ENCODE peak calls at places on chromosome 4, in nine cellular contexts. One of them, this sample, is unnamed.

GRCh38 chr4:104491826-104492771 is 2.6 kb downstream of the CXXC4 start:
- DNase-seq in astrocyte: peak; percentile 29
- DNase-seq in astrocyte of the spinal cord: peak; percentile 43
- DNase-seq in heart right ventricle: no peak
- DNase-seq in AG09309: no peak
- DNase-seq in lower lobe of right lung: no peak
- DNase-seq in MM.1S: peak; percentile 82
- DNase-seq in fibroblast of lung: peak; percentile 41
- DNase-seq in cardiac muscle cell: peak; percentile 13
- DNase-seq in this sample: no peak

GRCh38 chr4:145557720-145558119 is 61.5 kb upstream of the MMAA start:
- DNase-seq in astrocyte: peak; percentile 40
- DNase-seq in astrocyte of the spinal cord: peak; percentile 73
- DNase-seq in heart right ventricle: peak; percentile 18
- DNase-seq in AG09309: peak; percentile 21
- DNase-seq in lower lobe of right lung: no peak
- DNase-seq in MM.1S: peak; percentile 77
- DNase-seq in fibroblast of lung: peak; percentile 60
- DNase-seq in cardiac muscle cell: peak; percentile 83
- DNase-seq in this sample: no peak

GRCh38 chr4:183729430-183730328 is 70.6 kb downstream of the TRAPPC11 start:
- DNase-seq in astrocyte: peak; percentile 42
- DNase-seq in astrocyte of the spinal cord: no peak
- DNase-seq in heart right ventricle: no peak
- DNase-seq in AG09309: peak; percentile 14
- DNase-seq in lower lobe of right lung: no peak
- DNase-seq in MM.1S: no peak
- DNase-seq in fibroblast of lung: peak; percentile 46
- DNase-seq in cardiac muscle cell: peak; percentile 30
- DNase-seq in this sample: no peak

GRCh38 chr4:153116801-153117200 is 87.4 kb upstream of the TRIM2 start:
- DNase-seq in astrocyte: no peak
- DNase-seq in astrocyte of the spinal cord: no peak
- DNase-seq in heart right ventricle: no peak
- DNase-seq in AG09309: no peak
- DNase-seq in lower lobe of right lung: no peak
- DNase-seq in MM.1S: no peak
- DNase-seq in fibroblast of lung: no peak
- DNase-seq in cardiac muscle cell: no peak
- DNase-seq in this sample: no peak

GRCh38 chr4:109499513-109499912 is 60.5 kb upstream of the MCUB start:
- DNase-seq in astrocyte: no peak
- DNase-seq in astrocyte of the spinal cord: no peak
- DNase-seq in heart right ventricle: no peak
- DNase-seq in AG09309: no peak
- DNase-seq in lower lobe of right lung: no peak
- DNase-seq in MM.1S: no peak
- DNase-seq in fibroblast of lung: no peak
- DNase-seq in cardiac muscle cell: no peak
- DNase-seq in this sample: no peak

GRCh38 chr4:40992472-40993298 is 221.7 kb downstream of the APBB2 start:
- DNase-seq in astrocyte: peak; percentile 87
- DNase-seq in astrocyte of the spinal cord: peak; percentile 68
- DNase-seq in heart right ventricle: no peak
- DNase-seq in AG09309: peak; percentile 58
- DNase-seq in lower lobe of right lung: no peak
- DNase-seq in MM.1S: no peak
- DNase-seq in fibroblast of lung: peak; percentile 88
- DNase-seq in cardiac muscle cell: peak; percentile 95
- DNase-seq in this sample: no peak

GRCh38 chr4:8035371-8035780 is 95.7 kb upstream of the AFAP1 start:
- DNase-seq in astrocyte: peak; percentile 81
- DNase-seq in astrocyte of the spinal cord: peak; percentile 61
- DNase-seq in heart right ventricle: no peak
- DNase-seq in AG09309: peak; percentile 51
- DNase-seq in lower lobe of right lung: no peak
- DNase-seq in MM.1S: peak; percentile 48
- DNase-seq in fibroblast of lung: peak; percentile 84
- DNase-seq in cardiac muscle cell: peak; percentile 76
- DNase-seq in this sample: no peak

GRCh38 chr4:5887361-5888221 is 5.3 kb downstream of the CRMP1 start:
- DNase-seq in astrocyte: no peak
- DNase-seq in astrocyte of the spinal cord: no peak
- DNase-seq in heart right ventricle: no peak
- DNase-seq in AG09309: no peak
- DNase-seq in lower lobe of right lung: no peak
- DNase-seq in MM.1S: no peak
- DNase-seq in fibroblast of lung: peak; percentile 25
- DNase-seq in cardiac muscle cell: no peak
- DNase-seq in this sample: no peak

GRCh38 chr4:38989487-38989886 is 42.7 kb downstream of the TMEM156 start:
- DNase-seq in astrocyte: no peak
- DNase-seq in astrocyte of the spinal cord: no peak
- DNase-seq in heart right ventricle: no peak
- DNase-seq in AG09309: peak; percentile 18
- DNase-seq in lower lobe of right lung: no peak
- DNase-seq in MM.1S: no peak
- DNase-seq in fibroblast of lung: peak; percentile 22
- DNase-seq in cardiac muscle cell: no peak
- DNase-seq in this sample: no peak

GRCh38 chr4:6377626-6378492 is 94.6 kb downstream of the PPP2R2C start:
- DNase-seq in astrocyte: no peak
- DNase-seq in astrocyte of the spinal cord: no peak
- DNase-seq in heart right ventricle: no peak
- DNase-seq in AG09309: no peak
- DNase-seq in lower lobe of right lung: peak; percentile 36
- DNase-seq in MM.1S: no peak
- DNase-seq in fibroblast of lung: no peak
- DNase-seq in cardiac muscle cell: no peak
- DNase-seq in this sample: no peak

GRCh38 chr4:103774326-103774725 is 54.5 kb upstream of the TACR3 start:
- DNase-seq in astrocyte: no peak
- DNase-seq in astrocyte of the spinal cord: no peak
- DNase-seq in heart right ventricle: no peak
- DNase-seq in AG09309: no peak
- DNase-seq in lower lobe of right lung: no peak
- DNase-seq in MM.1S: no peak
- DNase-seq in fibroblast of lung: no peak
- DNase-seq in cardiac muscle cell: no peak
- DNase-seq in this sample: no peak

GRCh38 chr4:84936123-84936522 is 30.4 kb downstream of the WDFY3 start:
- DNase-seq in astrocyte: no peak
- DNase-seq in astrocyte of the spinal cord: no peak
- DNase-seq in heart right ventricle: no peak
- DNase-seq in AG09309: no peak
- DNase-seq in lower lobe of right lung: no peak
- DNase-seq in MM.1S: no peak
- DNase-seq in fibroblast of lung: no peak
- DNase-seq in cardiac muscle cell: no peak
- DNase-seq in this sample: no peak

GRCh38 chr4:174198396-174199179 is 84.9 kb downstream of the FBXO8 start:
- DNase-seq in astrocyte: peak; percentile 68
- DNase-seq in astrocyte of the spinal cord: peak; percentile 85
- DNase-seq in heart right ventricle: no peak
- DNase-seq in AG09309: peak; percentile 34
- DNase-seq in lower lobe of right lung: no peak
- DNase-seq in MM.1S: no peak
- DNase-seq in fibroblast of lung: peak; percentile 74
- DNase-seq in cardiac muscle cell: peak; percentile 84
- DNase-seq in this sample: peak; percentile 37

GRCh38 chr4:48340276-48340904 is 939 bp upstream of the SLAIN2 start:
- DNase-seq in astrocyte: peak; percentile 73
- DNase-seq in astrocyte of the spinal cord: peak; percentile 82
- DNase-seq in heart right ventricle: no peak
- DNase-seq in AG09309: peak; percentile 34
- DNase-seq in lower lobe of right lung: peak; percentile 50
- DNase-seq in MM.1S: no peak
- DNase-seq in fibroblast of lung: peak; percentile 81
- DNase-seq in cardiac muscle cell: peak; percentile 75
- DNase-seq in this sample: no peak

GRCh38 chr4:67035501-67035900 is 509.8 kb downstream of the CENPC start:
- DNase-seq in astrocyte: peak; percentile 77
- DNase-seq in astrocyte of the spinal cord: peak; percentile 89
- DNase-seq in heart right ventricle: no peak
- DNase-seq in AG09309: no peak
- DNase-seq in lower lobe of right lung: no peak
- DNase-seq in MM.1S: no peak
- DNase-seq in fibroblast of lung: peak; percentile 80
- DNase-seq in cardiac muscle cell: peak; percentile 74
- DNase-seq in this sample: no peak

GRCh38 chr4:187618701-187619278 is 376.8 kb upstream of the ZFP42 start:
- DNase-seq in astrocyte: peak; percentile 53
- DNase-seq in astrocyte of the spinal cord: peak; percentile 48
- DNase-seq in heart right ventricle: no peak
- DNase-seq in AG09309: peak; percentile 20
- DNase-seq in lower lobe of right lung: no peak
- DNase-seq in MM.1S: no peak
- DNase-seq in fibroblast of lung: peak; percentile 61
- DNase-seq in cardiac muscle cell: no peak
- DNase-seq in this sample: peak; percentile 33

GRCh38 chr4:8318509-8318908 is 49.0 kb downstream of the HTRA3 start:
- DNase-seq in astrocyte: no peak
- DNase-seq in astrocyte of the spinal cord: no peak
- DNase-seq in heart right ventricle: no peak
- DNase-seq in AG09309: no peak
- DNase-seq in lower lobe of right lung: no peak
- DNase-seq in MM.1S: no peak
- DNase-seq in fibroblast of lung: no peak
- DNase-seq in cardiac muscle cell: no peak
- DNase-seq in this sample: no peak

GRCh38 chr4:84644087-84644486 is 61.2 kb downstream of the CDS1 start:
- DNase-seq in astrocyte: no peak
- DNase-seq in astrocyte of the spinal cord: no peak
- DNase-seq in heart right ventricle: no peak
- DNase-seq in AG09309: no peak
- DNase-seq in lower lobe of right lung: no peak
- DNase-seq in MM.1S: no peak
- DNase-seq in fibroblast of lung: no peak
- DNase-seq in cardiac muscle cell: no peak
- DNase-seq in this sample: no peak

GRCh38 chr4:150123982-150124670 is 45.9 kb downstream of the DCLK2 start:
- DNase-seq in astrocyte: no peak
- DNase-seq in astrocyte of the spinal cord: peak; percentile 18
- DNase-seq in heart right ventricle: no peak
- DNase-seq in AG09309: no peak
- DNase-seq in lower lobe of right lung: no peak
- DNase-seq in MM.1S: no peak
- DNase-seq in fibroblast of lung: peak; percentile 34
- DNase-seq in cardiac muscle cell: no peak
- DNase-seq in this sample: no peak

DNA sequence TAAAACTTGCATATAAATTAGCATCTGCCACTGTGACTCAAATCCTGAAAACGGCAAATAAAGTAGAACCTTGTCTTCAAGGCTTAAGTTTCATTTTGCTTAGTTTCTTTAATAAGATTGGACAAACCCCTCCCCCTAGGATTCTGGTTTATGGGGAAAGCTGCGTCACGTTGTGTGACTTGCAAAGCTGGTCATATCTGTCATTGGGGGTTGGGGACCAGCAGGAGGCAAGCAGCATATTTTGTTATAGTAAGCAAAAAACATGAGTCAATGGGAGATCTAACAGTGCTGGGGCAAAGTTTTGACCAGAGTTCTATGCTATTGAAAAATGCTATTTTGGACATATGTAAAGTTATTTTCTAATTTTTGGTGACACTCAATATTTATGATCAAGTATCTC is 407.3 kb downstream of the PCDH18 start:
- DNase-seq in astrocyte: peak; percentile 30
- DNase-seq in astrocyte of the spinal cord: peak; percentile 31
- DNase-seq in heart right ventricle: no peak
- DNase-seq in AG09309: peak; percentile 40
- DNase-seq in lower lobe of right lung: no peak
- DNase-seq in MM.1S: peak; percentile 49
- DNase-seq in fibroblast of lung: peak; percentile 44
- DNase-seq in cardiac muscle cell: peak; percentile 37
- DNase-seq in this sample: peak; percentile 17
- H3K4me3 ChIP-seq in astrocyte: peak overlapping the region; percentile 49
- H3K4me3 ChIP-seq in astrocyte of the spinal cord: peak overlapping the region; percentile 29
- H3K4me3 ChIP-seq in heart right ventricle: peak overlapping the region; percentile 52
- H3K4me3 ChIP-seq in AG09309: peak overlapping the region; percentile 41
- H3K4me3 ChIP-seq in lower lobe of right lung: peak overlapping the region; percentile 27
- H3K4me3 ChIP-seq in MM.1S: peak overlapping the region; percentile 61
- H3K4me3 ChIP-seq in fibroblast of lung: peak overlapping the region; percentile 47
- H3K4me3 ChIP-seq in cardiac muscle cell: no peak overlapping the region
- H3K4me3 ChIP-seq in this sample: peak overlapping the region; percentile 49

DNA sequence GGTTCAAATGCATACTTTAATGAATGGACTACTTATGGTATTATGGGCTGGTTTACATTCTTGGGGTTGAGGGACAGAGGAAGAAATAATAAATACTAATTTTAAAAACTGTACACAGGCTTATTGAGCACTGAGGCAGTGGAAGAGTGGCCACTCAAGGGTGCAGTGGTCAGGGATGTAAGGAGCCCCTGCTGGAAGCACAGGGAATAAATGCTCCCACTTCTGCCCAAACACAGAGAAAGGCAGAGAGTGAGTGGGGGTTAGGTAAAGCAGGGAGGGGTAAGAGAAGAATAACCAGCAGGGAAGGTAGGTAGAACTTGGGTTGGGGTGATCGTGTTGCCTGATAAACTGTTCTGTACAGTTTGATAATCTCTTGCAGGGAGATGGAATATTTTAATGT is 60.0 kb downstream of the GAB1 start:
- DNase-seq in astrocyte: no peak
- DNase-seq in astrocyte of the spinal cord: no peak
- DNase-seq in heart right ventricle: no peak
- DNase-seq in AG09309: no peak
- DNase-seq in lower lobe of right lung: no peak
- DNase-seq in MM.1S: no peak
- DNase-seq in fibroblast of lung: no peak
- DNase-seq in cardiac muscle cell: no peak
- DNase-seq in this sample: no peak
- TF ChIP-seq CTCF in astrocyte: no peak
- TF ChIP-seq CTCF in astrocyte of the spinal cord: no peak
- TF ChIP-seq CTCF in heart right ventricle: no peak
- TF ChIP-seq CTCF in AG09309: no peak
- TF ChIP-seq CTCF in lower lobe of right lung: no peak
- TF ChIP-seq CTCF in MM.1S: no peak
- TF ChIP-seq CTCF in fibroblast of lung: peak; percentile 11
- TF ChIP-seq CTCF in cardiac muscle cell: peak; percentile 12
- TF ChIP-seq CTCF in this sample: peak; percentile 5

DNA sequence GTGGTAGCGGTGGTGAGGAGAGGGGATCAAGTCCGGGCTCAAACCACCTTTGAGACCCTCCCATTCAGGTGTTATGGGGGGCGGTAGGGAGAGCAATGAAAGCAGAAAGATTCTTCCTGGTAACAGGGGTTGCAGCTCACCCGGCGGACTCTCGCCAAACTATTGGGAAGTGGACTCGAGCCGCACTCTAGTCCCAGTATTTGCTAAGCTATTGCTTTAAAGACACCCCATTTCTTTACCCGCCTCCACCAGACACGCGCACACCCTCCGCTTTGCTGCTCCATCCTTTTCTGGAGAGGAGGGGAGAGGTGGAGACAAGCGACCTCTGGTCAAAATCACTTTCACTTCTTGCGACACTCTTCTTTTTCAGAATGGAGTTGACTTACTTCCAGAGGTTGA is 625 bp upstream of the GABRA4 start:
- DNase-seq in astrocyte: peak; percentile 2
- DNase-seq in astrocyte of the spinal cord: no peak
- DNase-seq in heart right ventricle: peak; percentile 15
- DNase-seq in AG09309: no peak
- DNase-seq in lower lobe of right lung: no peak
- DNase-seq in MM.1S: no peak
- DNase-seq in fibroblast of lung: peak; percentile 2
- DNase-seq in cardiac muscle cell: no peak
- DNase-seq in this sample: no peak
- H3K4me3 ChIP-seq in astrocyte: peak overlapping the region; percentile 62
- H3K4me3 ChIP-seq in astrocyte of the spinal cord: peak overlapping the region; percentile 43
- H3K4me3 ChIP-seq in heart right ventricle: peak overlapping the region; percentile 58
- H3K4me3 ChIP-seq in AG09309: no peak overlapping the region
- H3K4me3 ChIP-seq in lower lobe of right lung: peak overlapping the region; percentile 17
- H3K4me3 ChIP-seq in MM.1S: no peak overlapping the region
- H3K4me3 ChIP-seq in fibroblast of lung: peak overlapping the region; percentile 63
- H3K4me3 ChIP-seq in cardiac muscle cell: peak overlapping the region; percentile 30
- H3K4me3 ChIP-seq in this sample: peak overlapping the region; percentile 50

GRCh38 chr4:112348488-112349158 is 51.5 kb downstream of the ALPK1 start:
- DNase-seq in astrocyte: peak; percentile 53
- DNase-seq in astrocyte of the spinal cord: peak; percentile 67
- DNase-seq in heart right ventricle: peak; percentile 69
- DNase-seq in AG09309: peak; percentile 43
- DNase-seq in lower lobe of right lung: no peak
- DNase-seq in MM.1S: no peak
- DNase-seq in fibroblast of lung: peak; percentile 67
- DNase-seq in cardiac muscle cell: peak; percentile 82
- DNase-seq in this sample: no peak
- TF ChIP-seq CTCF in astrocyte: peak; percentile 14
- TF ChIP-seq CTCF in astrocyte of the spinal cord: peak; percentile 23
- TF ChIP-seq CTCF in heart right ventricle: no peak
- TF ChIP-seq CTCF in AG09309: peak; percentile 42
- TF ChIP-seq CTCF in lower lobe of right lung: no peak
- TF ChIP-seq CTCF in MM.1S: no peak
- TF ChIP-seq CTCF in fibroblast of lung: peak; percentile 26
- TF ChIP-seq CTCF in cardiac muscle cell: peak; percentile 32
- TF ChIP-seq CTCF in this sample: no peak